ENCODE peak calls at places on chromosomes 16 and 17, in seven cellular contexts. One of them, this sample, is unnamed.

GRCh38 chr17:80820331-80820730 is 171.3 kb upstream of the CHMP6 start:
- DNase-seq in NCI-H524 treated with DMSO at 0.1 percent for 48 hours: no peak
- DNase-seq in CD8-positive, alpha-beta T cell: no peak
- DNase-seq in Ammon's horn: no peak
- DNase-seq in left ventricle myocardium inferior: no peak
- DNase-seq in activated CD4-positive, alpha-beta T cell treated with anti-CD3 and anti-CD28 coated beads for 36 hours: no peak
- DNase-seq in naive B cell: no peak
- DNase-seq in this sample: no peak

GRCh38 chr16:3113765-3114479 is 1.5 kb downstream of the ZNF205 start:
- DNase-seq in NCI-H524 treated with DMSO at 0.1 percent for 48 hours: no peak
- DNase-seq in activated CD4-positive, alpha-beta T cell treated with anti-CD3 and anti-CD28 coated beads for 36 hours: no peak
- DNase-seq in left ventricle myocardium inferior: no peak
- DNase-seq in Ammon's horn: no peak
- DNase-seq in CD8-positive, alpha-beta T cell: no peak
- DNase-seq in naive B cell: no peak
- DNase-seq in this sample: no peak

GRCh38 chr17:72632026-72632684 is 460.3 kb downstream of the SLC39A11 start:
- DNase-seq in left ventricle myocardium inferior: no peak
- DNase-seq in activated CD4-positive, alpha-beta T cell treated with anti-CD3 and anti-CD28 coated beads for 36 hours: no peak
- DNase-seq in CD8-positive, alpha-beta T cell: no peak
- DNase-seq in NCI-H524 treated with DMSO at 0.1 percent for 48 hours: no peak
- DNase-seq in Ammon's horn: no peak
- DNase-seq in naive B cell: no peak
- DNase-seq in this sample: no peak

GRCh38 chr17:21039839-21040575 is 2.8 kb downstream of the USP22 start:
- DNase-seq in left ventricle myocardium inferior: no peak
- DNase-seq in activated CD4-positive, alpha-beta T cell treated with anti-CD3 and anti-CD28 coated beads for 36 hours: peak; percentile 57
- DNase-seq in NCI-H524 treated with DMSO at 0.1 percent for 48 hours: peak; percentile 15
- DNase-seq in Ammon's horn: peak; percentile 49
- DNase-seq in CD8-positive, alpha-beta T cell: peak; percentile 28
- DNase-seq in naive B cell: peak; percentile 25
- DNase-seq in this sample: peak; percentile 75

GRCh38 chr16:31177136-31177535 is 2.8 kb upstream of the FUS start:
- DNase-seq in NCI-H524 treated with DMSO at 0.1 percent for 48 hours: no peak
- DNase-seq in naive B cell: no peak
- DNase-seq in CD8-positive, alpha-beta T cell: peak; percentile 70
- DNase-seq in Ammon's horn: no peak
- DNase-seq in activated CD4-positive, alpha-beta T cell treated with anti-CD3 and anti-CD28 coated beads for 36 hours: peak; percentile 77
- DNase-seq in left ventricle myocardium inferior: no peak
- DNase-seq in this sample: no peak

GRCh38 chr17:18004345-18004744 is 31.7 kb downstream of the DRC3 start:
- DNase-seq in NCI-H524 treated with DMSO at 0.1 percent for 48 hours: peak; percentile 24
- DNase-seq in CD8-positive, alpha-beta T cell: no peak
- DNase-seq in activated CD4-positive, alpha-beta T cell treated with anti-CD3 and anti-CD28 coated beads for 36 hours: no peak
- DNase-seq in Ammon's horn: no peak
- DNase-seq in naive B cell: no peak
- DNase-seq in left ventricle myocardium inferior: no peak
- DNase-seq in this sample: no peak

GRCh38 chr16:68422396-68422964 is 25.8 kb downstream of the SMPD3 start:
- DNase-seq in Ammon's horn: no peak
- DNase-seq in CD8-positive, alpha-beta T cell: no peak
- DNase-seq in NCI-H524 treated with DMSO at 0.1 percent for 48 hours: no peak
- DNase-seq in left ventricle myocardium inferior: no peak
- DNase-seq in activated CD4-positive, alpha-beta T cell treated with anti-CD3 and anti-CD28 coated beads for 36 hours: no peak
- DNase-seq in naive B cell: no peak
- DNase-seq in this sample: no peak

GRCh38 chr16:64391009-64391663 is 730.7 kb downstream of the CDH11 start:
- DNase-seq in activated CD4-positive, alpha-beta T cell treated with anti-CD3 and anti-CD28 coated beads for 36 hours: no peak
- DNase-seq in NCI-H524 treated with DMSO at 0.1 percent for 48 hours: no peak
- DNase-seq in naive B cell: no peak
- DNase-seq in CD8-positive, alpha-beta T cell: no peak
- DNase-seq in Ammon's horn: no peak
- DNase-seq in left ventricle myocardium inferior: no peak
- DNase-seq in this sample: no peak

GRCh38 chr16:50671644-50672260 is 9.4 kb downstream of the SNX20 start:
- DNase-seq in CD8-positive, alpha-beta T cell: peak; percentile 43
- DNase-seq in left ventricle myocardium inferior: no peak
- DNase-seq in naive B cell: no peak
- DNase-seq in NCI-H524 treated with DMSO at 0.1 percent for 48 hours: no peak
- DNase-seq in activated CD4-positive, alpha-beta T cell treated with anti-CD3 and anti-CD28 coated beads for 36 hours: peak; percentile 80
- DNase-seq in Ammon's horn: no peak
- DNase-seq in this sample: no peak

GRCh38 chr17:27408891-27409290 is 47.4 kb upstream of the KSR1 start:
- DNase-seq in NCI-H524 treated with DMSO at 0.1 percent for 48 hours: no peak
- DNase-seq in left ventricle myocardium inferior: no peak
- DNase-seq in CD8-positive, alpha-beta T cell: no peak
- DNase-seq in activated CD4-positive, alpha-beta T cell treated with anti-CD3 and anti-CD28 coated beads for 36 hours: no peak
- DNase-seq in naive B cell: no peak
- DNase-seq in Ammon's horn: no peak
- DNase-seq in this sample: no peak

GRCh38 chr17:80977172-80977571 is 14.5 kb upstream of the CHMP6 start:
- DNase-seq in left ventricle myocardium inferior: no peak
- DNase-seq in naive B cell: no peak
- DNase-seq in activated CD4-positive, alpha-beta T cell treated with anti-CD3 and anti-CD28 coated beads for 36 hours: no peak
- DNase-seq in Ammon's horn: no peak
- DNase-seq in NCI-H524 treated with DMSO at 0.1 percent for 48 hours: no peak
- DNase-seq in CD8-positive, alpha-beta T cell: no peak
- DNase-seq in this sample: no peak

GRCh38 chr17:37182786-37183185 is 193.0 kb upstream of the C17orf78 start:
- DNase-seq in left ventricle myocardium inferior: no peak
- DNase-seq in Ammon's horn: no peak
- DNase-seq in CD8-positive, alpha-beta T cell: no peak
- DNase-seq in activated CD4-positive, alpha-beta T cell treated with anti-CD3 and anti-CD28 coated beads for 36 hours: no peak
- DNase-seq in NCI-H524 treated with DMSO at 0.1 percent for 48 hours: no peak
- DNase-seq in naive B cell: no peak
- DNase-seq in this sample: no peak

GRCh38 chr17:45234641-45235040 is 13.0 kb downstream of the FMNL1 start:
- DNase-seq in activated CD4-positive, alpha-beta T cell treated with anti-CD3 and anti-CD28 coated beads for 36 hours: peak; percentile 66
- DNase-seq in left ventricle myocardium inferior: no peak
- DNase-seq in NCI-H524 treated with DMSO at 0.1 percent for 48 hours: no peak
- DNase-seq in naive B cell: peak; percentile 50
- DNase-seq in Ammon's horn: no peak
- DNase-seq in CD8-positive, alpha-beta T cell: peak; percentile 70
- DNase-seq in this sample: peak; percentile 45

This sample was measured in G401.